ENCODE peak calls at places on chromosomes 4 and X, in eight cellular contexts. C is MM.1S, U is left ventricle myocardium inferior, J is foreskin fibroblast, T is fibroblast of mammary gland, D is AG10803, S is pancreas, N is type B pancreatic cell. L is an unnamed sample.
A peak's percentile ranks its signal among the peaks of the same experiment; 100 is the strongest.

GRCh38 chrX:96183843-96184242 is 500.8 kb upstream of the DIAPH2 start:
- DNase-seq in C (peak; percentile 24), U (no peak), J (peak; percentile 20), T (peak; percentile 16), D (peak; percentile 1), S (no peak), N (no peak), L (no peak)

GRCh38 chr4:138110815-138111214 is 131.3 kb downstream of the SLC7A11 start:
- DNase-seq in C (no peak), U (no peak), J (peak; percentile 13), T (no peak), D (no peak), S (no peak), N (no peak), L (no peak)

GRCh38 chr4:158782539-158783360 is 13.9 kb downstream of the FNIP2 start:
- DNase-seq in C (no peak), U (no peak), J (no peak), T (no peak), D (peak; percentile 56), S (no peak), N (no peak), L (no peak)

GRCh38 chrX:19372170-19373033 is 28.7 kb downstream of the PDHA1 start:
- DNase-seq in C (peak; percentile 61), U (peak; percentile 46), J (peak; percentile 85), T (peak; percentile 64), D (peak; percentile 62), S (peak; percentile 75), N (no peak), L (peak; percentile 78)

GRCh38 chr4:107564326-107564725 is 155.7 kb downstream of the PAPSS1 start:
- DNase-seq in C (no peak), U (no peak), J (no peak), T (peak; percentile 1), D (peak; percentile 84), S (no peak), N (no peak), L (no peak)

GRCh38 chr4:150044517-150044916 is 33.7 kb upstream of the DCLK2 start:
- DNase-seq in C (no peak), U (no peak), J (no peak), T (no peak), D (no peak), S (no peak), N (no peak), L (no peak)

GRCh38 chr4:183589710-183590109 is 69.3 kb downstream of the RWDD4 start:
- DNase-seq in C (no peak), U (no peak), J (peak; percentile 83), T (peak; percentile 55), D (peak; percentile 43), S (no peak), N (no peak), L (no peak)

GRCh38 chr4:67106846-67107467 is 438.3 kb downstream of the CENPC start:
- DNase-seq in C (no peak), U (no peak), J (no peak), T (no peak), D (no peak), S (no peak), N (no peak), L (no peak)

GRCh38 chrX:152871260-152871659 is 26.6 kb upstream of the ZNF185 start:
- DNase-seq in C (no peak), U (no peak), J (no peak), T (no peak), D (no peak), S (no peak), N (no peak), L (no peak)

GRCh38 chrX:152873361-152873760 is 24.5 kb upstream of the ZNF185 start:
- DNase-seq in C (no peak), U (no peak), J (no peak), T (no peak), D (no peak), S (no peak), N (no peak), L (no peak)

GRCh38 chrX:152865232-152865920 is 32.5 kb upstream of the ZNF185 start:
- DNase-seq in C (no peak), U (no peak), J (no peak), T (peak; percentile 51), D (peak; percentile 15), S (no peak), N (no peak), L (no peak)

GRCh38 chrX:152872522-152872921 is 25.3 kb upstream of the ZNF185 start:
- DNase-seq in C (no peak), U (no peak), J (no peak), T (no peak), D (no peak), S (no peak), N (no peak), L (no peak)

DNA sequence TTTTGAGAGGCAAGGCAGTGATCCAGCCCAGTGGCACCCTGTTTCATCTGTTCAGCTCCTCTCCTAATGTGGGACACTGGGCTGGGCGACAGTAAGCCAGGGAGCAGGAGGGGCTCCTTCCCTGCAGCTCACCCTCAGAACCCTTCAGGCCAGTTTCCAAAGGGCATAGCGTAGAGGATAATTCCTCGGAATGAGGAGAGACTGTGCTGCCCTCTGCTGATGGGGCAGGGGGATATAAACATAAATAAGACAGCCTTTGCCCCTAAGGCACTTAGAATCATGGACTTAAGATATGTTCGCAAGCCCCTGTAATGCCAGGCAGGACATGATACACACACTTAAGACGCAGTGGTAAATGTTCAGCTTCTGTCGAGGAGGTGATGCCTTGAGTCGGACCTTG is 27.9 kb upstream of the ZNF185 start:
- DNase-seq in C (no peak), U (no peak), J (no peak), T (no peak), D (no peak), S (no peak), N (no peak), L (no peak)
- TF ChIP-seq CTCF in C (no peak), U (no peak), J (no peak), T (no peak), D (no peak), S (no peak), N (no peak), L (no peak)

DNA sequence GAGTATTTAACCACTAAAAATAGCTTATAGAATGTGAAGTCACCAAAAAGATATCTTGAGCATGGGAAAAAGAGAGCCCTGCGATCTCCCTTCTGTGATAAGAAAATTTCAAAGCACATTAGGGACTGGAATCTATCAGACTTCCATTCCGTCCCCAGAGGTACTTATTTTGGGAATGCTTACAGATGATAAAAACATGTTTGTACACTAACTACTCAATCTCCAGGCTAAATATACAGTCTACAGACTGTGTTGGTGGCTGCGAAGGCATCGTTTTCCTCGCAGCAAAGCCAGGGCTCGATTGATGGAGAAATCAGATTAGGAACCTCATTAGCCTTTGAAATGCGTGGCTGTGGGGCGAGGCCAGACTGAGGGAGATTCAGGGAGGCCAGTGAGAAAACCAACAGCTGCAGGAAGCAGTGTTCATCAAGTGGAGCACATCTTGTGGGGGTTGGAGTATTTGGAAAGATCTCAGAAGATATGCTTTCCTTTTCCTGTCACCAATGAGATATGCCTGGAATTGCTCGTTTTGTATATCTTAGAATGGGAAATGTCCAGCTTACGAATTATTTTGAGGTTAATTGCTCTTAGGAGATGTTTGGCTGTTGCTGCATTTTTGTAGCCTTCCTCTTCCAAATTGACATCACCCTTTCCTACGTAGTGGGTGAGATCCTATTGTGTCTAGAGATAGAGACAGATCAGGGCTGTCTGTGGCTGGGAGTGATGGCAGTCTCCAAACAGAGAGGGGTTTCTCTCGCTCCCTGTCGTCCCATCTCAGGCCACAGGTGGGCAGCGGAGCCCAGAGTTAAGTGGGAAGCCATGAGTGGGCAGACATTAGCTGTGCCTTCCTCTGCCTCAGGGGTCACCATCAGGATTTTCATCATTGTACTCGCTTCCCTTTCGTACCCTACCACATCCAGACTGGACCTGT is 225.0 kb upstream of the FAT1 start:
- DNase-seq in C (no peak), U (no peak), J (peak; percentile 28), T (peak; percentile 20), D (peak; percentile 45), S (no peak), N (no peak), L (no peak)
- TF ChIP-seq CTCF in C (no peak), U (peak; percentile 34), J (peak; percentile 50), T (peak; percentile 33), D (peak; percentile 53), S (no peak), N (peak; percentile 71), L (no peak)

DNA sequence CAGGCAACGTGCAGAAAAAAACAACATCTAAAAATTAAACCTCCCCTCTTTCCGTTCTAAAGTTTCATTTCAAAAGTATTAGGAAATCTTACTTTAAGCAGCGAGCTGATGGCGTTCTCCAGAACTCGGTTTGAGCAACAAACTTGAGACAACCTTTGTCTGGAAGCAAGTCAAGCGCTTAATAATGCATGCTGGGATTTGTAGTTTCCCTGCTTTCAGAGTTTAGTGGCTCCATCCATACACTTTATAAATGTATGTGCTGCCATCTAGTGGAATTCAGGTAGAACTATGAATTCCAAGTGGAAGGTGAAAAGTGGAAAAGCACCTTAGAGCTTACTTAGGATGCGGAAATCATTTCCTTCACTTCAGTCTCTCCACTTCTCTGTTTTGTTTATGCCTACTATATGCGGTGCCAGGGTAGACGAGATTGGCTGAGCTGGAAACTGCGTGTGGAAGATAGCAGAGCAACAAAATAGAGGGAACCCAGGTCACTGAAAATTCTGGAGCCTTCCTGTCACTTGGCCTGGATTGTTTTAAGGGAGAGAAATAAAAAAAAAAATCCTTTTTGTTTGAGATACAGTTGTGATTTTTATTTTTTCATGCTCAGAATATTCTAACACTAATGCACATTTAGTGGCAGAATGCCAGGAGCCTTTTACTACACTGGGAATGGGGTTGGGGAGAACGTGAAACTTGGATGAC is at the start of gene BDH2:
- DNase-seq in C (peak; percentile 91), U (no peak), J (peak; percentile 94), T (peak; percentile 98), D (peak; percentile 96), S (no peak), N (no peak), L (peak; percentile 78)
- TF ChIP-seq CTCF in C (peak; percentile 79), U (peak; percentile 86), J (peak; percentile 54), T (peak; percentile 62), D (peak; percentile 75), S (peak; percentile 58), N (peak; percentile 84), L (peak; percentile 69)

GRCh38 chr4:95183656-95184408 is 364.9 kb downstream of the UNC5C start:
- DNase-seq in C (no peak), U (no peak), J (no peak), T (no peak), D (no peak), S (no peak), N (no peak), L (no peak)

GRCh38 chr4:95178938-95179337 is 369.8 kb downstream of the UNC5C start:
- DNase-seq in C (no peak), U (no peak), J (no peak), T (no peak), D (no peak), S (no peak), N (no peak), L (no peak)

GRCh38 chr4:95180531-95181315 is 368.1 kb downstream of the UNC5C start:
- DNase-seq in C (no peak), U (no peak), J (no peak), T (no peak), D (no peak), S (no peak), N (no peak), L (no peak)

DNA sequence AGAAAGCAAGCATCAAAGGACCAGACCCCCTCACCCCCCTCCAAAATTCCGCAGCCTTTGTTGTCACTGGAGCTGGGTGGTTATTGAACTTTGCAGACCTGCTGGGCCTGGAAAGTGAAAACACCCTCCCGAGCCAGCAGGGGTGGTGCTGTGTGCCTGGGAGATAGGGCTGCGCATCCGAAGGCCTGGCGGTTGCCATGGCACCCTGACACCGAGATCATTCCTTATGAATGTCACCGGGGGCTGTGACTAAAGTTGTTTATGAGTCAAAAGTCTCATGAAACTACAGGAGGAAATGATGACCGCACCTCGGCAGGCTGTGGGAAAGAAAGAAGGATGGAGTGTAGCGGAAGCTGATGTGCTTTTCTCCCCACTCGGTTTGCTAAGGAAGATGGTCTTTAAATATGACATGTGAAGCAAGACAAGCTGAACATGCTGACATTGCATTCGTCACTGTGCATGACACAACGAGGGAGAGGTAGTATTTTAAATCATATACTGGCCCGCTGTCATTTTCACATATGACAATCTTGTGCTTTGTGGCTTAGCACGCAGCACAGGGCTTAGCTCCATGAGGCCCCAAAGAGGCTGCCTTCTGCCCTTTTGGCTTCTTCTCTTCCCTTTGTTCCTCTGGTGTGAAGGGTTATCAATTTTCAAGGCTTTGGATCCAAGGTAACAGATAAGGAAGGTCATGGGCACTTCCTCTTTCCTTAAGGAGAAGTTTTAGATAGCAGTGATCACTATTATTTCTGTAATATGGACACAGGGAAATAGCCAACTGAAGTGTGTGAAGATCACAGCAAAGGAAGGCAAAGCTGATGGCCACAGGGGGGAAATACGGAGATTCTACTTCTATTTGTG is 367.1 kb downstream of the UNC5C start:
- DNase-seq in C (no peak), U (no peak), J (no peak), T (peak; percentile 24), D (peak; percentile 27), S (no peak), N (no peak), L (no peak)
- TF ChIP-seq CTCF in C (no peak), U (no peak), J (no peak), T (no peak), D (no peak), S (no peak), N (peak; percentile 62), L (no peak)

L was measured in GM13977.